ENCODE peak calls at places on chromosomes 2 and 18, in eight cellular contexts. T is GM06990, O is KG1, R is GM12865, P is HCT116, C is NCI-H510A treated with DMSO at 0.1 percent for 48 hours, V is tibial artery, Z is neural progenitor cell. B is an unnamed sample.

GRCh38 chr2:240800241-240800640 is 19.8 kb downstream of the KIF1A start:
- DNase-seq in T (no peak), O (no peak), R (no peak), P (no peak), C (no peak), V (peak; percentile 20), Z (peak; percentile 47), B (peak; percentile 26)

GRCh38 chr2:112541315-112542122 is 746 bp upstream of the POLR1B start:
- DNase-seq in T (peak; percentile 39), O (peak; percentile 70), R (peak; percentile 82), P (no peak), C (no peak), V (no peak), Z (peak; percentile 79), B (peak; percentile 76)

GRCh38 chr2:226754821-226755536 is 44.6 kb downstream of the IRS1 start:
- DNase-seq in T (no peak), O (no peak), R (no peak), P (no peak), C (no peak), V (no peak), Z (no peak), B (no peak)

GRCh38 chr2:69717902-69718301 is 24.0 kb upstream of the ANXA4 start:
- DNase-seq in T (no peak), O (no peak), R (peak; percentile 66), P (no peak), C (no peak), V (no peak), Z (no peak), B (no peak)

GRCh38 chr2:42368817-42369550 is 8.0 kb upstream of the COX7A2L start:
- DNase-seq in T (no peak), O (no peak), R (no peak), P (no peak), C (peak; percentile 16), V (no peak), Z (no peak), B (no peak)

GRCh38 chr18:74342416-74343043 is 26.9 kb downstream of the C18orf63 start:
- DNase-seq in T (no peak), O (peak; percentile 20), R (peak; percentile 63), P (peak; percentile 51), C (peak; percentile 72), V (no peak), Z (peak; percentile 53), B (no peak)

GRCh38 chr2:114346658-114347057 is 95.8 kb upstream of the DPP10 start:
- DNase-seq in T (no peak), O (no peak), R (no peak), P (no peak), C (no peak), V (no peak), Z (no peak), B (no peak)

GRCh38 chr2:2743164-2743571 is 412.1 kb upstream of the MYT1L start:
- DNase-seq in T (no peak), O (no peak), R (no peak), P (no peak), C (no peak), V (peak; percentile 81), Z (no peak), B (peak; percentile 61)